ENCODE peak calls at places on chromosomes 6 and 20, in ten cellular contexts. M is cardiac muscle cell, Y is kidney, X is fibroblast of lung, T is upper lobe of right lung, W is H1, S is tibial artery, R is mammary epithelial cell, Z is heart right ventricle, N is lower lobe of right lung. A is an unnamed sample. For H3K36me3, the result is how much of the 10 kb centered on the place peaks cover.

GRCh38 chr6:20763311-20763710 is 229.1 kb downstream of the CDKAL1 start:
- DNase-seq in M (no peak), Y (no peak), X (no peak), T (no peak), W (no peak), S (no peak), R (no peak), Z (no peak), N (no peak), A (no peak)

GRCh38 chr20:16710781-16711180 is 19.0 kb upstream of the SNRPB2 start:
- DNase-seq in M (no peak), Y (no peak), X (no peak), T (no peak), W (no peak), S (no peak), R (no peak), Z (no peak), N (no peak), A (no peak)

GRCh38 chr6:151322570-151322969 is 68.8 kb downstream of the ZBTB2 start:
- DNase-seq in M (no peak), Y (no peak), X (no peak), T (no peak), W (no peak), S (no peak), R (peak), Z (no peak), N (no peak), A (no peak)

GRCh38 chr6:125974214-125974866 is 12.0 kb upstream of the TRMT11 start:
- DNase-seq in M (peak), Y (no peak), X (peak), T (no peak), W (no peak), S (no peak), R (peak), Z (no peak), N (no peak), A (no peak)

GRCh38 chr6:36715469-36715868 is 17.8 kb downstream of the RAB44 start:
- DNase-seq in M (no peak), Y (no peak), X (no peak), T (peak), W (no peak), S (peak), R (no peak), Z (no peak), N (no peak), A (no peak)

GRCh38 chr20:61353261-61353995 is 101.4 kb downstream of the CDH4 start:
- DNase-seq in M (peak), Y (no peak), X (peak), T (no peak), W (no peak), S (no peak), R (peak), Z (no peak), N (no peak), A (no peak)

GRCh38 chr6:26216886-26217713 is 129.9 kb downstream of the HFE start:
- DNase-seq in M (peak), Y (peak), X (peak), T (peak), W (no peak), S (peak), R (no peak), Z (peak), N (peak), A (peak)

GRCh38 chr6:17013701-17014100 is 88.1 kb upstream of the STMND1 start:
- DNase-seq in M (peak), Y (no peak), X (peak), T (no peak), W (no peak), S (no peak), R (peak), Z (no peak), N (no peak), A (no peak)

GRCh38 chr6:137738197-137738596 is 128.9 kb upstream of the TNFAIP3 start:
- DNase-seq in M (peak), Y (no peak), X (peak), T (no peak), W (no peak), S (no peak), R (peak), Z (no peak), N (no peak), A (no peak)

GRCh38 chr6:64505312-64505711 is 869.7 kb downstream of the PHF3 start:
- DNase-seq in M (no peak), Y (no peak), X (peak), T (no peak), W (no peak), S (no peak), R (no peak), Z (no peak), N (no peak), A (no peak)

GRCh38 chr6:11322252-11322885 is 89.9 kb upstream of the NEDD9 start:
- DNase-seq in M (no peak), Y (peak), X (no peak), T (no peak), W (no peak), S (no peak), R (peak), Z (no peak), N (no peak), A (no peak)

GRCh38 chr20:32580608-32580969 is 4.5 kb downstream of the NOL4L start:
- DNase-seq in M (no peak), Y (no peak), X (no peak), T (no peak), W (no peak), S (no peak), R (no peak), Z (no peak), N (no peak), A (no peak)

GRCh38 chr6:154543638-154544037 is 33.2 kb upstream of the CNKSR3 start:
- DNase-seq in M (peak), Y (no peak), X (peak), T (no peak), W (no peak), S (no peak), R (no peak), Z (no peak), N (no peak), A (no peak)

GRCh38 chr6:88997365-88997764 is 33.9 kb upstream of the RNGTT start:
- DNase-seq in M (no peak), Y (no peak), X (no peak), T (no peak), W (no peak), S (no peak), R (no peak), Z (no peak), N (no peak), A (no peak)

GRCh38 chr6:82006027-82006738 is 241.4 kb downstream of the IBTK start:
- DNase-seq in M (peak), Y (no peak), X (peak), T (no peak), W (no peak), S (no peak), R (peak), Z (no peak), N (peak), A (no peak)

GRCh38 chr6:38095054-38095453 is 275.5 kb downstream of the ZFAND3 start:
- DNase-seq in M (peak), Y (no peak), X (peak), T (no peak), W (no peak), S (no peak), R (peak), Z (no peak), N (no peak), A (no peak)

GRCh38 chr20:45181639-45182038 is 6.9 kb downstream of the PI3 start:
- DNase-seq in M (no peak), Y (no peak), X (no peak), T (no peak), W (no peak), S (no peak), R (no peak), Z (no peak), N (no peak), A (no peak)

GRCh38 chr20:25484911-25485511 is 77.5 kb downstream of the GINS1 start:
- DNase-seq in M (peak), Y (no peak), X (no peak), T (no peak), W (no peak), S (no peak), R (peak), Z (no peak), N (no peak), A (no peak)

GRCh38 chr20:25487975-25488374 is 80.5 kb downstream of the GINS1 start:
- DNase-seq in M (no peak), Y (peak), X (no peak), T (no peak), W (no peak), S (no peak), R (no peak), Z (no peak), N (no peak), A (no peak)

GRCh38 chr20:25485872-25486271 is 78.4 kb downstream of the GINS1 start:
- DNase-seq in M (no peak), Y (no peak), X (no peak), T (no peak), W (no peak), S (no peak), R (no peak), Z (no peak), N (no peak), A (no peak)

GRCh38 chr20:25487306-25487705 is 79.8 kb downstream of the GINS1 start:
- DNase-seq in M (no peak), Y (no peak), X (no peak), T (no peak), W (no peak), S (no peak), R (peak), Z (no peak), N (no peak), A (no peak)

GRCh38 chr20:25486377-25486776 is 78.9 kb downstream of the GINS1 start:
- DNase-seq in M (peak), Y (no peak), X (peak), T (no peak), W (no peak), S (no peak), R (no peak), Z (no peak), N (no peak), A (no peak)
- H3K36me3 ChIP-seq in M (under half), Y (under half), X (under half), T (under half), W (under half), S (under half), R (under half), Z (under half), N (under half), A (under half)

GRCh38 chr6:2895072-2895471 is 8.0 kb downstream of the SERPINB9 start:
- DNase-seq in M (no peak), Y (no peak), X (no peak), T (no peak), W (no peak), S (no peak), R (no peak), Z (no peak), N (no peak), A (no peak)
- H3K36me3 ChIP-seq in M (under half), Y (under half), X (under half), T (half or more), W (under half), S (under half), R (under half), Z (under half), N (half or more), A (half or more)

DNA sequence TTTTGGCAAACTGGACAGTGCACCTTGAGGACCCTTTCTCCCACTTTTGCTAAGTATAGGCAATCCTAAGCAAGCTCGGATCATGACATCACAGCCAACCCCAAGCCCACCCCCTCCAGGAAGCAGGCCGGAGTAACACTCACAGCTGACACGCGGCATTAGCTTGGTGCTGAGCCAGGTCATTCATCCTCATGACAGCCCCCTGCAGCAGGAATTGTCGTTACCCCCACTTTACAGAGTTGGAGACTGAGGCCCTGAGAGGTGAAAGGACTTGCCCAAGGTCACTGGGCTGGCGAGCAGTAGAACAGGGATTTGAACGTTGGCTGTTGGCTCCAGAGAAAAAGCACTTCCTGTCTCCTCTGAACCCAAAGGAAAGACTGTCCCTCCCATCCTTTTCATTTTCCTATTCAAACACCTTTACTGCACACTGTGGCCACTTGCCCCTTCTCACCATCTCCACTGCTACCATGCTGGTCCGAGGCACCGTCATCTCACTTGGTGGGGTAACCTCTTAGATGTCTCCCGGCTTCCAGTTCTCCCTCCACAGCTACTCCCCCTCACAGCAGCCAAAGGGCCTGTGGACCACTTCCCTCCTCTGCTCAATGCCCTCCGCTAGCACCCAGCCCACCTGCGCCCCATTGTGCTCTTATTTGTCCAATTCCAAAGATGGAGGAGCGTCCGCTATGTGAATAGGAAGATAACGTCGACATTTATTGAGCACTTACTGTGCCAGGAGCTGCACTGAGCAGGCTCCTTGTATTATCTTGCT is 84.7 kb downstream of the PREX1 start:
- DNase-seq in M (no peak), Y (peak), X (no peak), T (no peak), W (no peak), S (no peak), R (no peak), Z (no peak), N (no peak), A (no peak)
- H3K36me3 ChIP-seq in M (under half), Y (under half), X (under half), T (under half), W (under half), S (under half), R (under half), Z (under half), N (under half), A (under half)

GRCh38 chr20:48676795-48677447 is 150.9 kb downstream of the PREX1 start:
- DNase-seq in M (no peak), Y (no peak), X (no peak), T (no peak), W (no peak), S (no peak), R (no peak), Z (no peak), N (no peak), A (no peak)

GRCh38 chr20:48673485-48673884 is 154.3 kb downstream of the PREX1 start:
- DNase-seq in M (no peak), Y (no peak), X (no peak), T (no peak), W (no peak), S (no peak), R (no peak), Z (no peak), N (no peak), A (no peak)

GRCh38 chr20:48676125-48676524 is 151.7 kb downstream of the PREX1 start:
- DNase-seq in M (no peak), Y (no peak), X (no peak), T (no peak), W (no peak), S (no peak), R (no peak), Z (no peak), N (peak), A (no peak)

GRCh38 chr20:48672324-48672723 is 155.5 kb downstream of the PREX1 start:
- DNase-seq in M (no peak), Y (no peak), X (no peak), T (no peak), W (no peak), S (no peak), R (no peak), Z (no peak), N (no peak), A (no peak)

DNA sequence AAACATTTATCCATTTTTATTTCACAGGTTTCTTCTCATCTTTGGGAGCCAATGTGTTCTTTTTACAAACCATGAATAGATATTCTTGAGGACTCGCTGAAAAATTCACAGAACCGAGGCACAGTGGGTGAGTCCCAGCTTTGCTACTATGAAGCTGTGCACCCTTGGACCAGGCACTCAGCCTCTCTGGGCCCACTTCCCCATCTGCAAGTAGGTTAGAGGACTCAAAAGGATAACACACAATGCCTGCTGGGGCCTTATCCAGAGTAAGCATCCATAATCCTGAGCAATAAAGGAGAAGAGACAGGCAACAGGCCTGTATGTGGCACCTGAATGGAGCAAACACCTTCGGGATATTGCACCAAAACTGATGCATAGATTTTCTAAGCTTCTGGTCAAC is 153.3 kb downstream of the PREX1 start:
- DNase-seq in M (no peak), Y (no peak), X (no peak), T (no peak), W (no peak), S (no peak), R (no peak), Z (no peak), N (no peak), A (no peak)
- H3K36me3 ChIP-seq in M (under half), Y (under half), X (under half), T (under half), W (under half), S (under half), R (under half), Z (under half), N (half or more), A (under half)

GRCh38 chr6:87671555-87672029 is 30.4 kb downstream of the AKIRIN2 start:
- DNase-seq in M (peak), Y (no peak), X (no peak), T (no peak), W (no peak), S (no peak), R (no peak), Z (no peak), N (no peak), A (no peak)

GRCh38 chr6:87673237-87673636 is 28.8 kb downstream of the AKIRIN2 start:
- DNase-seq in M (no peak), Y (no peak), X (no peak), T (no peak), W (no peak), S (no peak), R (no peak), Z (no peak), N (no peak), A (no peak)

GRCh38 chr6:87672641-87673040 is 29.4 kb downstream of the AKIRIN2 start:
- DNase-seq in M (no peak), Y (no peak), X (no peak), T (no peak), W (no peak), S (no peak), R (no peak), Z (no peak), N (no peak), A (no peak)

GRCh38 chr6:87675004-87675681 is 26.9 kb downstream of the AKIRIN2 start:
- DNase-seq in M (no peak), Y (no peak), X (no peak), T (no peak), W (no peak), S (no peak), R (no peak), Z (no peak), N (no peak), A (no peak)

GRCh38 chr6:87674286-87674685 is 27.7 kb downstream of the AKIRIN2 start:
- DNase-seq in M (no peak), Y (no peak), X (no peak), T (no peak), W (no peak), S (no peak), R (no peak), Z (no peak), N (no peak), A (no peak)
- H3K36me3 ChIP-seq in M (under half), Y (under half), X (under half), T (half or more), W (under half), S (half or more), R (under half), Z (under half), N (half or more), A (under half)